ENCODE peak calls at places on chromosomes 7 and 10, in nine cellular contexts. One of them, this sample, is unnamed.

GRCh38 chr10:24414597-24414996 is 205.7 kb downstream of the KIAA1217 start:
- DNase-seq in neural progenitor cell: no peak
- DNase-seq in activated naive CD4-positive, alpha-beta T cell treated with anti-CD3 and anti-CD28 coated beads, Interleukin-2, amount 50 U/mL, for 16 hours: no peak
- DNase-seq in stimulated activated CD4-positive, alpha-beta T cell treated with anti-CD3 and anti-CD28 coated beads, Interleukin-15, amount 100 ng/mL, for 1 hour: no peak
- DNase-seq in fibroblast of the aortic adventitia: no peak
- DNase-seq in RPMI7951: no peak
- DNase-seq in uterus: no peak
- DNase-seq in smooth muscle cell of the brain vasculature: no peak
- DNase-seq in NCI-H1105: no peak
- DNase-seq in this sample: no peak

GRCh38 chr7:41696323-41696916 is 6.5 kb downstream of the INHBA start:
- DNase-seq in RPMI7951: peak; percentile 91
- DNase-seq in neural progenitor cell: peak; percentile 90
- DNase-seq in NCI-H1105: peak; percentile 2
- DNase-seq in uterus: peak; percentile 83
- DNase-seq in smooth muscle cell of the brain vasculature: peak; percentile 80
- DNase-seq in activated naive CD4-positive, alpha-beta T cell treated with anti-CD3 and anti-CD28 coated beads, Interleukin-2, amount 50 U/mL, for 16 hours: no peak
- DNase-seq in fibroblast of the aortic adventitia: peak; percentile 94
- DNase-seq in stimulated activated CD4-positive, alpha-beta T cell treated with anti-CD3 and anti-CD28 coated beads, Interleukin-15, amount 100 ng/mL, for 1 hour: no peak
- DNase-seq in this sample: no peak

GRCh38 chr7:128910569-128910945 is at the start of gene KCP:
- DNase-seq in NCI-H1105: no peak
- DNase-seq in uterus: no peak
- DNase-seq in activated naive CD4-positive, alpha-beta T cell treated with anti-CD3 and anti-CD28 coated beads, Interleukin-2, amount 50 U/mL, for 16 hours: no peak
- DNase-seq in smooth muscle cell of the brain vasculature: no peak
- DNase-seq in neural progenitor cell: peak; percentile 64
- DNase-seq in fibroblast of the aortic adventitia: no peak
- DNase-seq in RPMI7951: no peak
- DNase-seq in stimulated activated CD4-positive, alpha-beta T cell treated with anti-CD3 and anti-CD28 coated beads, Interleukin-15, amount 100 ng/mL, for 1 hour: no peak
- DNase-seq in this sample: no peak

GRCh38 chr7:38873433-38873832 is 35.6 kb downstream of the VPS41 start:
- DNase-seq in activated naive CD4-positive, alpha-beta T cell treated with anti-CD3 and anti-CD28 coated beads, Interleukin-2, amount 50 U/mL, for 16 hours: no peak
- DNase-seq in stimulated activated CD4-positive, alpha-beta T cell treated with anti-CD3 and anti-CD28 coated beads, Interleukin-15, amount 100 ng/mL, for 1 hour: no peak
- DNase-seq in NCI-H1105: no peak
- DNase-seq in smooth muscle cell of the brain vasculature: no peak
- DNase-seq in RPMI7951: no peak
- DNase-seq in fibroblast of the aortic adventitia: no peak
- DNase-seq in neural progenitor cell: no peak
- DNase-seq in uterus: no peak
- DNase-seq in this sample: no peak

GRCh38 chr7:123492485-123492884 is 41.9 kb downstream of the IQUB start:
- DNase-seq in stimulated activated CD4-positive, alpha-beta T cell treated with anti-CD3 and anti-CD28 coated beads, Interleukin-15, amount 100 ng/mL, for 1 hour: no peak
- DNase-seq in smooth muscle cell of the brain vasculature: no peak
- DNase-seq in activated naive CD4-positive, alpha-beta T cell treated with anti-CD3 and anti-CD28 coated beads, Interleukin-2, amount 50 U/mL, for 16 hours: no peak
- DNase-seq in NCI-H1105: no peak
- DNase-seq in uterus: no peak
- DNase-seq in fibroblast of the aortic adventitia: no peak
- DNase-seq in neural progenitor cell: no peak
- DNase-seq in RPMI7951: peak; percentile 2
- DNase-seq in this sample: no peak

GRCh38 chr10:16863766-16864165 is 46.5 kb upstream of the RSU1 start:
- DNase-seq in activated naive CD4-positive, alpha-beta T cell treated with anti-CD3 and anti-CD28 coated beads, Interleukin-2, amount 50 U/mL, for 16 hours: no peak
- DNase-seq in stimulated activated CD4-positive, alpha-beta T cell treated with anti-CD3 and anti-CD28 coated beads, Interleukin-15, amount 100 ng/mL, for 1 hour: no peak
- DNase-seq in RPMI7951: no peak
- DNase-seq in neural progenitor cell: no peak
- DNase-seq in uterus: no peak
- DNase-seq in NCI-H1105: no peak
- DNase-seq in fibroblast of the aortic adventitia: no peak
- DNase-seq in smooth muscle cell of the brain vasculature: no peak
- DNase-seq in this sample: no peak

GRCh38 chr10:1737222-1738061 is at the start of gene ADARB2:
- DNase-seq in activated naive CD4-positive, alpha-beta T cell treated with anti-CD3 and anti-CD28 coated beads, Interleukin-2, amount 50 U/mL, for 16 hours: peak; percentile 25
- DNase-seq in uterus: no peak
- DNase-seq in NCI-H1105: peak; percentile 68
- DNase-seq in RPMI7951: peak; percentile 13
- DNase-seq in neural progenitor cell: peak; percentile 95
- DNase-seq in smooth muscle cell of the brain vasculature: no peak
- DNase-seq in fibroblast of the aortic adventitia: no peak
- DNase-seq in stimulated activated CD4-positive, alpha-beta T cell treated with anti-CD3 and anti-CD28 coated beads, Interleukin-15, amount 100 ng/mL, for 1 hour: no peak
- DNase-seq in this sample: no peak

GRCh38 chr10:61136151-61136550 is 192.2 kb upstream of the RHOBTB1 start:
- DNase-seq in uterus: no peak
- DNase-seq in smooth muscle cell of the brain vasculature: no peak
- DNase-seq in RPMI7951: no peak
- DNase-seq in activated naive CD4-positive, alpha-beta T cell treated with anti-CD3 and anti-CD28 coated beads, Interleukin-2, amount 50 U/mL, for 16 hours: no peak
- DNase-seq in NCI-H1105: no peak
- DNase-seq in stimulated activated CD4-positive, alpha-beta T cell treated with anti-CD3 and anti-CD28 coated beads, Interleukin-15, amount 100 ng/mL, for 1 hour: no peak
- DNase-seq in fibroblast of the aortic adventitia: no peak
- DNase-seq in neural progenitor cell: no peak
- DNase-seq in this sample: peak; percentile 7

GRCh38 chr10:44913312-44914079 is 2.4 kb downstream of the TMEM72 start:
- DNase-seq in uterus: no peak
- DNase-seq in activated naive CD4-positive, alpha-beta T cell treated with anti-CD3 and anti-CD28 coated beads, Interleukin-2, amount 50 U/mL, for 16 hours: no peak
- DNase-seq in RPMI7951: no peak
- DNase-seq in NCI-H1105: no peak
- DNase-seq in fibroblast of the aortic adventitia: no peak
- DNase-seq in stimulated activated CD4-positive, alpha-beta T cell treated with anti-CD3 and anti-CD28 coated beads, Interleukin-15, amount 100 ng/mL, for 1 hour: no peak
- DNase-seq in neural progenitor cell: no peak
- DNase-seq in smooth muscle cell of the brain vasculature: no peak
- DNase-seq in this sample: no peak

GRCh38 chr7:143321734-143322133 is 5.8 kb downstream of the CLCN1 start:
- DNase-seq in neural progenitor cell: no peak
- DNase-seq in stimulated activated CD4-positive, alpha-beta T cell treated with anti-CD3 and anti-CD28 coated beads, Interleukin-15, amount 100 ng/mL, for 1 hour: no peak
- DNase-seq in fibroblast of the aortic adventitia: no peak
- DNase-seq in NCI-H1105: no peak
- DNase-seq in smooth muscle cell of the brain vasculature: no peak
- DNase-seq in RPMI7951: no peak
- DNase-seq in uterus: no peak
- DNase-seq in activated naive CD4-positive, alpha-beta T cell treated with anti-CD3 and anti-CD28 coated beads, Interleukin-2, amount 50 U/mL, for 16 hours: no peak
- DNase-seq in this sample: no peak

GRCh38 chr10:31771345-31771831 is 157.2 kb downstream of the ARHGAP12 start:
- DNase-seq in RPMI7951: peak; percentile 67
- DNase-seq in neural progenitor cell: no peak
- DNase-seq in activated naive CD4-positive, alpha-beta T cell treated with anti-CD3 and anti-CD28 coated beads, Interleukin-2, amount 50 U/mL, for 16 hours: no peak
- DNase-seq in stimulated activated CD4-positive, alpha-beta T cell treated with anti-CD3 and anti-CD28 coated beads, Interleukin-15, amount 100 ng/mL, for 1 hour: no peak
- DNase-seq in fibroblast of the aortic adventitia: peak; percentile 96
- DNase-seq in NCI-H1105: no peak
- DNase-seq in uterus: peak; percentile 68
- DNase-seq in smooth muscle cell of the brain vasculature: no peak
- DNase-seq in this sample: no peak

GRCh38 chr7:27361522-27361921 is 118.9 kb downstream of the EVX1 start:
- DNase-seq in stimulated activated CD4-positive, alpha-beta T cell treated with anti-CD3 and anti-CD28 coated beads, Interleukin-15, amount 100 ng/mL, for 1 hour: no peak
- DNase-seq in RPMI7951: no peak
- DNase-seq in NCI-H1105: no peak
- DNase-seq in neural progenitor cell: no peak
- DNase-seq in smooth muscle cell of the brain vasculature: no peak
- DNase-seq in fibroblast of the aortic adventitia: no peak
- DNase-seq in uterus: no peak
- DNase-seq in activated naive CD4-positive, alpha-beta T cell treated with anti-CD3 and anti-CD28 coated beads, Interleukin-2, amount 50 U/mL, for 16 hours: no peak
- DNase-seq in this sample: no peak

GRCh38 chr7:20778063-20778721 is 8.5 kb downstream of the SP8 start:
- DNase-seq in NCI-H1105: peak; percentile 42
- DNase-seq in fibroblast of the aortic adventitia: no peak
- DNase-seq in activated naive CD4-positive, alpha-beta T cell treated with anti-CD3 and anti-CD28 coated beads, Interleukin-2, amount 50 U/mL, for 16 hours: no peak
- DNase-seq in neural progenitor cell: peak; percentile 94
- DNase-seq in stimulated activated CD4-positive, alpha-beta T cell treated with anti-CD3 and anti-CD28 coated beads, Interleukin-15, amount 100 ng/mL, for 1 hour: no peak
- DNase-seq in uterus: no peak
- DNase-seq in smooth muscle cell of the brain vasculature: no peak
- DNase-seq in RPMI7951: peak; percentile 13
- DNase-seq in this sample: no peak

GRCh38 chr7:134442441-134443220 is 16.3 kb downstream of the AKR1B1 start:
- DNase-seq in neural progenitor cell: no peak
- DNase-seq in smooth muscle cell of the brain vasculature: no peak
- DNase-seq in uterus: no peak
- DNase-seq in activated naive CD4-positive, alpha-beta T cell treated with anti-CD3 and anti-CD28 coated beads, Interleukin-2, amount 50 U/mL, for 16 hours: no peak
- DNase-seq in stimulated activated CD4-positive, alpha-beta T cell treated with anti-CD3 and anti-CD28 coated beads, Interleukin-15, amount 100 ng/mL, for 1 hour: no peak
- DNase-seq in NCI-H1105: no peak
- DNase-seq in RPMI7951: no peak
- DNase-seq in fibroblast of the aortic adventitia: no peak
- DNase-seq in this sample: no peak

GRCh38 chr10:3109633-3110032 is 42.3 kb downstream of the PFKP start:
- DNase-seq in smooth muscle cell of the brain vasculature: no peak
- DNase-seq in fibroblast of the aortic adventitia: no peak
- DNase-seq in NCI-H1105: no peak
- DNase-seq in RPMI7951: no peak
- DNase-seq in neural progenitor cell: no peak
- DNase-seq in uterus: no peak
- DNase-seq in activated naive CD4-positive, alpha-beta T cell treated with anti-CD3 and anti-CD28 coated beads, Interleukin-2, amount 50 U/mL, for 16 hours: no peak
- DNase-seq in stimulated activated CD4-positive, alpha-beta T cell treated with anti-CD3 and anti-CD28 coated beads, Interleukin-15, amount 100 ng/mL, for 1 hour: no peak
- DNase-seq in this sample: no peak

GRCh38 chr10:110141185-110141584 is 66.2 kb upstream of the MXI1 start:
- DNase-seq in smooth muscle cell of the brain vasculature: no peak
- DNase-seq in NCI-H1105: no peak
- DNase-seq in stimulated activated CD4-positive, alpha-beta T cell treated with anti-CD3 and anti-CD28 coated beads, Interleukin-15, amount 100 ng/mL, for 1 hour: no peak
- DNase-seq in uterus: no peak
- DNase-seq in RPMI7951: peak; percentile 11
- DNase-seq in fibroblast of the aortic adventitia: peak; percentile 45
- DNase-seq in neural progenitor cell: no peak
- DNase-seq in activated naive CD4-positive, alpha-beta T cell treated with anti-CD3 and anti-CD28 coated beads, Interleukin-2, amount 50 U/mL, for 16 hours: no peak
- DNase-seq in this sample: no peak